ENCODE peak calls at places on chromosomes 16 and 17, in four cellular contexts. One of them, this sample, is unnamed.

GRCh38 chr17:4381690-4382671 is 15.5 kb upstream of the UBE2G1 start:
- DNase-seq in nephron progenitor cell: no peak
- DNase-seq in HT-29: no peak
- DNase-seq in NCI-H146: no peak
- DNase-seq in this sample: no peak

GRCh38 chr16:23006380-23006779 is 142.9 kb downstream of the USP31 start:
- DNase-seq in nephron progenitor cell: no peak
- DNase-seq in NCI-H146: no peak
- DNase-seq in HT-29: no peak
- DNase-seq in this sample: no peak

GRCh38 chr16:81497690-81498089 is 53.1 kb downstream of the CMIP start:
- DNase-seq in HT-29: no peak
- DNase-seq in NCI-H146: no peak
- DNase-seq in nephron progenitor cell: no peak
- DNase-seq in this sample: no peak

GRCh38 chr16:55701442-55702319 is 45.9 kb downstream of the SLC6A2 start:
- DNase-seq in NCI-H146: peak
- DNase-seq in HT-29: peak
- DNase-seq in nephron progenitor cell: peak
- DNase-seq in this sample: peak

GRCh38 chr17:20995873-20996723 is 46.7 kb downstream of the USP22 start:
- DNase-seq in nephron progenitor cell: no peak
- DNase-seq in HT-29: no peak
- DNase-seq in NCI-H146: no peak
- DNase-seq in this sample: no peak

GRCh38 chr17:18038149-18038850 is 668 bp downstream of the ATPAF2 start:
- DNase-seq in NCI-H146: no peak
- DNase-seq in HT-29: peak
- DNase-seq in nephron progenitor cell: no peak
- DNase-seq in this sample: no peak

GRCh38 chr17:65055280-65055707 is 1.2 kb downstream of the GNA13 start:
- DNase-seq in NCI-H146: no peak
- DNase-seq in nephron progenitor cell: no peak
- DNase-seq in HT-29: peak
- DNase-seq in this sample: no peak

GRCh38 chr17:80943346-80944145 is 48.1 kb upstream of the CHMP6 start:
- DNase-seq in HT-29: no peak
- DNase-seq in nephron progenitor cell: no peak
- DNase-seq in NCI-H146: no peak
- DNase-seq in this sample: no peak

GRCh38 chr16:46862555-46863447 is 21.4 kb upstream of the GPT2 start:
- DNase-seq in HT-29: no peak
- DNase-seq in NCI-H146: no peak
- DNase-seq in nephron progenitor cell: no peak
- DNase-seq in this sample: no peak

GRCh38 chr16:81693047-81693446 is 86.0 kb upstream of the PLCG2 start:
- DNase-seq in nephron progenitor cell: no peak
- DNase-seq in HT-29: no peak
- DNase-seq in NCI-H146: no peak
- DNase-seq in this sample: no peak

GRCh38 chr16:7013990-7014389 is 318.7 kb upstream of the RBFOX1 start:
- DNase-seq in HT-29: no peak
- DNase-seq in nephron progenitor cell: peak
- DNase-seq in NCI-H146: no peak
- DNase-seq in this sample: no peak

GRCh38 chr16:4534151-4534790 is 4.3 kb downstream of the CDIP1 start:
- DNase-seq in NCI-H146: no peak
- DNase-seq in HT-29: no peak
- DNase-seq in nephron progenitor cell: no peak
- DNase-seq in this sample: no peak

GRCh38 chr17:48997827-48998556 is 807 bp downstream of the IGF2BP1 start:
- DNase-seq in HT-29: no peak
- DNase-seq in NCI-H146: no peak
- DNase-seq in nephron progenitor cell: peak
- DNase-seq in this sample: no peak

GRCh38 chr16:787261-787966 is 767 bp downstream of the RPUSD1 start:
- DNase-seq in nephron progenitor cell: no peak
- DNase-seq in NCI-H146: peak
- DNase-seq in HT-29: peak
- DNase-seq in this sample: no peak

GRCh38 chr16:66590322-66590721 is 11.1 kb downstream of the CMTM2 start:
- DNase-seq in HT-29: no peak
- DNase-seq in nephron progenitor cell: no peak
- DNase-seq in NCI-H146: no peak
- DNase-seq in this sample: no peak

GRCh38 chr16:26511463-26511862 is 555.3 kb upstream of the C16orf82 start:
- DNase-seq in NCI-H146: no peak
- DNase-seq in nephron progenitor cell: no peak
- DNase-seq in HT-29: no peak
- DNase-seq in this sample: no peak

GRCh38 chr16:2856061-2856670 is 1.8 kb downstream of the PRSS22 start:
- DNase-seq in HT-29: peak
- DNase-seq in NCI-H146: peak
- DNase-seq in nephron progenitor cell: peak
- DNase-seq in this sample: peak

GRCh38 chr17:17107281-17107680 is 65.0 kb downstream of the MPRIP start:
- DNase-seq in nephron progenitor cell: no peak
- DNase-seq in HT-29: no peak
- DNase-seq in NCI-H146: no peak
- DNase-seq in this sample: no peak

GRCh38 chr16:80883159-80883642 is 78.8 kb upstream of the CDYL2 start:
- DNase-seq in NCI-H146: peak
- DNase-seq in nephron progenitor cell: no peak
- DNase-seq in HT-29: peak
- DNase-seq in this sample: no peak

GRCh38 chr17:46834846-46835245 is 16.4 kb upstream of the WNT3 start:
- DNase-seq in NCI-H146: no peak
- DNase-seq in nephron progenitor cell: no peak
- DNase-seq in HT-29: no peak
- DNase-seq in this sample: no peak

GRCh38 chr17:48605991-48606891 is 1.5 kb upstream of the HOXB6 start:
- DNase-seq in HT-29: peak
- DNase-seq in NCI-H146: no peak
- DNase-seq in nephron progenitor cell: no peak
- DNase-seq in this sample: no peak

GRCh38 chr16:49883111-49883829 is 27.4 kb upstream of the ZNF423 start:
- DNase-seq in nephron progenitor cell: no peak
- DNase-seq in HT-29: no peak
- DNase-seq in NCI-H146: no peak
- DNase-seq in this sample: no peak

GRCh38 chr16:85123891-85124635 is 11.8 kb upstream of the CIBAR2 start:
- DNase-seq in nephron progenitor cell: no peak
- DNase-seq in HT-29: no peak
- DNase-seq in NCI-H146: no peak
- DNase-seq in this sample: no peak

GRCh38 chr16:80041399-80041798 is 440.9 kb upstream of the MAF start:
- DNase-seq in HT-29: no peak
- DNase-seq in NCI-H146: no peak
- DNase-seq in nephron progenitor cell: no peak
- DNase-seq in this sample: no peak

GRCh38 chr16:78183886-78184553 is 84.6 kb downstream of the WWOX start:
- DNase-seq in HT-29: no peak
- DNase-seq in NCI-H146: peak
- DNase-seq in nephron progenitor cell: no peak
- DNase-seq in this sample: peak

GRCh38 chr17:9162275-9162985 is 141.1 kb downstream of the NTN1 start:
- DNase-seq in NCI-H146: peak
- DNase-seq in nephron progenitor cell: peak
- DNase-seq in HT-29: no peak
- DNase-seq in this sample: no peak

GRCh38 chr16:86865866-86866675 is 287.7 kb downstream of the FOXL1 start:
- DNase-seq in NCI-H146: no peak
- DNase-seq in HT-29: no peak
- DNase-seq in nephron progenitor cell: no peak
- DNase-seq in this sample: no peak

GRCh38 chr17:41734139-41734948 is at the start of gene HAP1:
- DNase-seq in HT-29: no peak
- DNase-seq in NCI-H146: peak
- DNase-seq in nephron progenitor cell: peak
- DNase-seq in this sample: peak

GRCh38 chr16:85037050-85037410 is 9.4 kb downstream of the KIAA0513 start:
- DNase-seq in HT-29: peak
- DNase-seq in nephron progenitor cell: no peak
- DNase-seq in NCI-H146: no peak
- DNase-seq in this sample: no peak

GRCh38 chr16:56448005-56448404 is 3.1 kb downstream of the NUDT21 start:
- DNase-seq in NCI-H146: no peak
- DNase-seq in HT-29: no peak
- DNase-seq in nephron progenitor cell: no peak
- DNase-seq in this sample: no peak

GRCh38 chr17:67372751-67373150 is 4.3 kb upstream of the PITPNC1 start:
- DNase-seq in HT-29: peak
- DNase-seq in NCI-H146: no peak
- DNase-seq in nephron progenitor cell: no peak
- DNase-seq in this sample: no peak

GRCh38 chr17:31537558-31537957 is 146.1 kb downstream of the RAB11FIP4 start:
- DNase-seq in nephron progenitor cell: no peak
- DNase-seq in NCI-H146: peak
- DNase-seq in HT-29: no peak
- DNase-seq in this sample: no peak

GRCh38 chr17:65182233-65182632 is 45.1 kb downstream of the RGS9 start:
- DNase-seq in NCI-H146: no peak
- DNase-seq in nephron progenitor cell: no peak
- DNase-seq in HT-29: no peak
- DNase-seq in this sample: no peak

GRCh38 chr16:20327444-20328041 is at the start of gene GP2:
- DNase-seq in HT-29: peak
- DNase-seq in nephron progenitor cell: no peak
- DNase-seq in NCI-H146: no peak
- DNase-seq in this sample: no peak

GRCh38 chr16:22901563-22901962 is 87.6 kb downstream of the HS3ST2 start:
- DNase-seq in NCI-H146: no peak
- DNase-seq in nephron progenitor cell: no peak
- DNase-seq in HT-29: no peak
- DNase-seq in this sample: no peak

GRCh38 chr17:45366691-45367090 is 49.9 kb upstream of the MAP3K14 start:
- DNase-seq in HT-29: no peak
- DNase-seq in nephron progenitor cell: no peak
- DNase-seq in NCI-H146: no peak
- DNase-seq in this sample: no peak

GRCh38 chr17:42061641-42062487 is 11.5 kb upstream of the C17orf113 start:
- DNase-seq in nephron progenitor cell: no peak
- DNase-seq in HT-29: no peak
- DNase-seq in NCI-H146: peak
- DNase-seq in this sample: no peak

GRCh38 chr16:2663553-2664521 is 18.5 kb upstream of the KCTD5 start:
- DNase-seq in NCI-H146: no peak
- DNase-seq in nephron progenitor cell: peak
- DNase-seq in HT-29: peak
- DNase-seq in this sample: no peak

GRCh38 chr16:82192665-82193064 is 22.6 kb upstream of the MPHOSPH6 start:
- DNase-seq in nephron progenitor cell: no peak
- DNase-seq in HT-29: no peak
- DNase-seq in NCI-H146: no peak
- DNase-seq in this sample: no peak

This sample was measured in NCI-H1417.